ENCODE peak calls at places on chromosomes 11 and 22, in five cellular contexts. K, D, J, Y and O are unnamed samples.

GRCh38 chr11:68146010-68146540 is 24.9 kb upstream of the CHKA start:
- DNase-seq in K (peak; percentile 65), D (peak; percentile 90), J (peak; percentile 96), Y (peak; percentile 91), O (peak; percentile 99)

GRCh38 chr11:62921573-62922188 is 518 bp upstream of the CHRM1 start:
- DNase-seq in K (no peak), D (no peak), J (no peak), Y (peak; percentile 59), O (no peak)

GRCh38 chr22:36386900-36387663 is 685 bp downstream of the MYH9 start:
- DNase-seq in K (no peak), D (peak; percentile 36), J (peak; percentile 93), Y (peak; percentile 98), O (peak; percentile 75)

GRCh38 chr22:34966980-34967379 is 99.0 kb upstream of the ISX start:
- DNase-seq in K (no peak), D (no peak), J (no peak), Y (no peak), O (no peak)

GRCh38 chr11:100619484-100619883 is 67.6 kb upstream of the ARHGAP42 start:
- DNase-seq in K (no peak), D (no peak), J (no peak), Y (no peak), O (no peak)

GRCh38 chr11:131579932-131580387 is 209.5 kb downstream of the NTM start:
- DNase-seq in K (peak; percentile 7), D (peak; percentile 68), J (no peak), Y (no peak), O (peak; percentile 39)

GRCh38 chr22:30435674-30436126 is 10.1 kb downstream of the MTFP1 start:
- DNase-seq in K (no peak), D (no peak), J (peak; percentile 93), Y (peak; percentile 91), O (peak; percentile 34)

GRCh38 chr11:13118194-13118593 is 109.1 kb downstream of the RASSF10 start:
- DNase-seq in K (peak; percentile 16), D (no peak), J (no peak), Y (no peak), O (no peak)

GRCh38 chr11:7688238-7688826 is 15.0 kb upstream of the CYB5R2 start:
- DNase-seq in K (peak; percentile 16), D (no peak), J (no peak), Y (no peak), O (no peak)

GRCh38 chr11:110972640-110973039 is 260.4 kb upstream of the ARHGAP20 start:
- DNase-seq in K (no peak), D (no peak), J (no peak), Y (no peak), O (peak; percentile 65)

GRCh38 chr11:121237686-121238658 is 54.6 kb upstream of the SC5D start:
- DNase-seq in K (no peak), D (no peak), J (no peak), Y (no peak), O (peak; percentile 73)

GRCh38 chr11:62567018-62567633 is 6.6 kb downstream of the EEF1G start:
- DNase-seq in K (no peak), D (no peak), J (no peak), Y (peak; percentile 32), O (no peak)

GRCh38 chr11:97684486-97685439 is 1295.0 kb downstream of the JRKL start:
- DNase-seq in K (no peak), D (no peak), J (no peak), Y (no peak), O (no peak)
- H3K9me3 ChIP-seq in K (peaks cover 28% of the 10 kb centered on the region), D (no peaks in the 10 kb centered on the region), J (peaks cover 4% of the 10 kb centered on the region), Y (no peaks in the 10 kb centered on the region), O (no peaks in the 10 kb centered on the region)

DNA sequence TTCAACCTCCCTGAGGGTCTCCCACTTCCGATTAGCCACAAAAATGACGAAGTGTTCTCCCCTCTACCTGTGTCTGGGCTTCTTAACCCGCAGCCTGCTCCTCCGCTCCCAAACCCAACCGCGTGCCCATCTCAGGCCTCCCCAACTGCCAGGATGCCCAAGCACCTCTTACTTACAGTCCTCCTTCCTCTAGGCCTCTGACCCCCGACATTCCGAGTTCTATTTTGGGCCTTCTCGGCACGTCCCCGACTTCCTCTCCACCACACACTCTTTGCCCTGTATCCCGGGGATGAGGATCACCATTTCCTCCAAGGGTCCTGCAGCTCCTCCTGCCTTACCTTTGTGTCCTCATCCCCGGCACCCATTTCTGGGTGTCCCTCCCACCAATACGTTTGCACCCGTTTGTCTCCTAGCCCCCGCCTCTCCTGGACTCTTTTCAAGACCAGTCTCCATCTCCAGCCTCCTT is 388 bp upstream of the MUS81 start:
- DNase-seq in K (no peak), D (peak; percentile 51), J (peak; percentile 65), Y (peak; percentile 90), O (peak; percentile 77)
- TF ChIP-seq POLR2A in K (no peak), D (no peak), J (no peak), Y (no peak), O (no peak)

GRCh38 chr11:73226297-73227006 is 8.4 kb downstream of the P2RY2 start:
- DNase-seq in K (no peak), D (no peak), J (no peak), Y (peak; percentile 35), O (peak; percentile 3)
- H3K4me1 ChIP-seq in K (peaks cover 20% of the 10 kb centered on the region), D (no peaks in the 10 kb centered on the region), J (no peaks in the 10 kb centered on the region), Y (no peaks in the 10 kb centered on the region), O (no peaks in the 10 kb centered on the region)

DNA sequence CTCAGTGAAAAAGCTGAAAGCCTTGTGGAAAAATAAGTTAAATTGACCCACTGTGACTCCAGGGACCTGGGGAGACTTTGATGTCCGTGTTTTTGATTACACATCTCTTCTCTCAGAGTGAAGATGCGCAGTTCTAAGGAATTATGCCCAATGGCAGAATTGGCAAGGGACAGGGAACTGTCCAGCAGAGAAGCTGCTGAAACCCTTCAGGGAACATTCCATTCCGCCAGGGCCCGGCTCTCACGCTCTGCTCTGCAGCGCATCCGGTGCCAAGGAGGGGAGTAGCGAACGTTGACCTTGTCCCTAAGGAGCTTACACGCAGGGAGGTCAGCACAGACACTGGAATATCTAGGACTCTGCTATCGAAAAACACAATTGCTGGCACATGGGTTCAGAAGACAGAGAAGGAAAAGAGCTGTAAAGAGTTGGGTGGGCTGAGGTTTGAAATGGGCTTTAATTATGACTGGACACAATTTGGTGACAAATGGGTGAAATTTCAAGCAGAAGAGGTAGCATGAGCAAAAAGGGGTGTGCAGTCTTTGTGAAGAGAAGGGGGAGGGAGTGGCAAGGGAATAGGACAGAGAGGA is 64.5 kb upstream of the B3GAT1 start:
- DNase-seq in K (no peak), D (peak; percentile 53), J (no peak), Y (no peak), O (peak; percentile 15)
- H3K9me3 ChIP-seq in K (no peaks in the 10 kb centered on the region), D (no peaks in the 10 kb centered on the region), J (no peaks in the 10 kb centered on the region), Y (no peaks in the 10 kb centered on the region), O (no peaks in the 10 kb centered on the region)

DNA sequence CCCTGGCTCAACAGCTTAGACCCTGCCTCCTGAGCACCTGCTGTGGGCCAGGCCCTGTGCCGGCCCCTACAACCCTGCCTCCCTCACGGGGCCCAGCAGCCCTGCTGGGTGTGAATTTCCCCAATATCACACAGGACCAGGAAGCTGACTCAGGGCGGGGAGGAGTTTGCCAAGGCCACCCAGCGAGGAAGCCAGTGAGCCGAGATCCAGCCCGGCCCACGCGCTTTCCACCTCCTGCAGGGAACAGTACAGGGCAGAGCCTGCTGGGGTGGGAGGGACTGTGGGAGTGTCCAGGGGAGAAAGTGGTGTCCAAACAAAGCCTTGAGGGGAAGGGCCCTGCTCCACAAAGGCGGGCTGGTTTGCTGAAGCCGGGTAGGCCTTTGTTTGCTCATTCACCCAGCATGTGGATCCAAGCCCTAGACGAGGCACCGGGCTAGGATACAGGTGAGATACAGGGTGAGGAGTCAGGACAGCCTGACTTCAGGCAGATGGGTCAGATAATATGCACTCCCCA is 26.8 kb downstream of the RPL3 start:
- DNase-seq in K (peak; percentile 81), D (peak; percentile 97), J (peak; percentile 87), Y (peak; percentile 93), O (peak; percentile 98)
- TF ChIP-seq POLR2A in K (no peak), D (no peak), J (no peak), Y (no peak), O (no peak)

GRCh38 chr11:126993599-126993998 is 7.0 kb downstream of the KIRREL3 start:
- DNase-seq in K (no peak), D (no peak), J (no peak), Y (no peak), O (no peak)

GRCh38 chr11:126991596-126991995 is 9.0 kb downstream of the KIRREL3 start:
- DNase-seq in K (no peak), D (no peak), J (no peak), Y (no peak), O (no peak)

GRCh38 chr11:126992065-126992803 is 8.3 kb downstream of the KIRREL3 start:
- DNase-seq in K (no peak), D (no peak), J (no peak), Y (no peak), O (no peak)

GRCh38 chr11:126990716-126991480 is 9.7 kb downstream of the KIRREL3 start:
- DNase-seq in K (no peak), D (no peak), J (no peak), Y (no peak), O (no peak)

DNA sequence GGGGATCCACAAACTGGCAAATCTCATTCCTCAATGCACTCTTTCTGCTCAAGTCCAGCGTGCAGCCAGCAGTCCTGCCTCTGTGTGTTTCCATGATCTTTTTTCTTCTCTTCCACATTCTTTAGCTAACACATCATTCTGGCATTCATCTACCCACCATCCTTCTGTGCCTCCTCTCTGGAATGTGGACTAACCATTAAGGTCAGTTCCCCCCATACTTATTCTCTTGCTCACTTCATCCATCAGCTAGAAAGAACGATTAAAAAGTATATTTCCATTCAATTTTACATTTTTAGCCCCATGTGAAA is 7.8 kb downstream of the KIRREL3 start:
- DNase-seq in K (no peak), D (no peak), J (no peak), Y (no peak), O (no peak)
- H3K4me1 ChIP-seq in K (no peaks in the 10 kb centered on the region), D (no peaks in the 10 kb centered on the region), J (no peaks in the 10 kb centered on the region), Y (no peaks in the 10 kb centered on the region), O (no peaks in the 10 kb centered on the region)

GRCh38 chr22:48900327-48900597 is 927.4 kb downstream of the BRD1 start:
- DNase-seq in K (no peak), D (no peak), J (no peak), Y (no peak), O (no peak)
- H3K9me3 ChIP-seq in K (no peaks in the 10 kb centered on the region), D (no peaks in the 10 kb centered on the region), J (no peaks in the 10 kb centered on the region), Y (no peaks in the 10 kb centered on the region), O (no peaks in the 10 kb centered on the region)

GRCh38 chr11:102452461-102453285 is at the start of gene TMEM123:
- DNase-seq in K (peak; percentile 71), D (peak; percentile 87), J (peak; percentile 94), Y (peak; percentile 97), O (peak; percentile 76)
- TF ChIP-seq POLR2A in K (peak; percentile 85), D (no peak), J (peak; percentile 35), Y (no peak), O (peak; percentile 74)